ENCODE peak calls at places on chromosomes 1 and 21, in six cellular contexts. P is Karpas-422; E is stimulated activated CD8-positive, alpha-beta memory T cell treated with anti-CD3 and anti-CD28 coated beads, Interleukin-4, amount 100 ng/mL, for 4 hours; D is retinal pigment epithelial cell; N is kidney epithelial cell; Z is HepG2. J is an unnamed sample.
A peak's percentile ranks its signal among the peaks of the same experiment; 100 is the strongest.

GRCh38 chr1:110752941-110753725 is 78.4 kb upstream of the KCNA3 start:
- DNase-seq in P (no peak), E (no peak), D (no peak), N (no peak), Z (no peak), J (no peak)

GRCh38 chr1:110282395-110282794 is 56.8 kb upstream of the RBM15 start:
- DNase-seq in P (no peak), E (no peak), D (no peak), N (no peak), Z (no peak), J (no peak)

GRCh38 chr1:206651958-206652890 is 16.9 kb downstream of the DYRK3 start:
- DNase-seq in P (no peak), E (no peak), D (no peak), N (no peak), Z (no peak), J (no peak)

GRCh38 chr1:61638296-61638695 is 86.6 kb downstream of the TM2D1 start:
- DNase-seq in P (no peak), E (no peak), D (no peak), N (no peak), Z (no peak), J (no peak)

GRCh38 chr21:36566606-36567005 is 86.7 kb upstream of the CLDN14 start:
- DNase-seq in P (no peak), E (no peak), D (no peak), N (no peak), Z (no peak), J (no peak)

GRCh38 chr1:63317007-63317813 is 5.2 kb upstream of the FOXD3 start:
- DNase-seq in P (peak; percentile 86), E (no peak), D (no peak), N (no peak), Z (peak; percentile 41), J (peak; percentile 86)

GRCh38 chr21:42236014-42236413 is 17.1 kb downstream of the ABCG1 start:
- DNase-seq in P (no peak), E (no peak), D (no peak), N (no peak), Z (no peak), J (no peak)

GRCh38 chr1:191022856-191023255 is 545.2 kb upstream of the BRINP3 start:
- DNase-seq in P (no peak), E (no peak), D (peak; percentile 53), N (peak; percentile 32), Z (no peak), J (no peak)

GRCh38 chr1:218828125-218828650 is 345.5 kb upstream of the LYPLAL1 start:
- DNase-seq in P (no peak), E (no peak), D (no peak), N (no peak), Z (no peak), J (no peak)

GRCh38 chr1:159229896-159230295 is 25.2 kb downstream of the ACKR1 start:
- DNase-seq in P (peak; percentile 1), E (no peak), D (no peak), N (no peak), Z (no peak), J (no peak)

GRCh38 chr1:8583031-8583430 is 234.4 kb downstream of the RERE start:
- DNase-seq in P (no peak), E (no peak), D (no peak), N (no peak), Z (no peak), J (no peak)

GRCh38 chr21:42747746-42748351 is 94.4 kb downstream of the PDE9A start:
- DNase-seq in P (no peak), E (no peak), D (no peak), N (no peak), Z (no peak), J (no peak)

GRCh38 chr1:157622471-157622870 is 24.6 kb upstream of the FCRL4 start:
- DNase-seq in P (no peak), E (no peak), D (no peak), N (no peak), Z (no peak), J (no peak)

GRCh38 chr1:213268221-213268620 is 217.2 kb downstream of the RPS6KC1 start:
- DNase-seq in P (no peak), E (no peak), D (no peak), N (peak; percentile 23), Z (no peak), J (no peak)

GRCh38 chr1:234139966-234140365 is 233.3 kb upstream of the COA6 start:
- DNase-seq in P (no peak), E (no peak), D (peak; percentile 34), N (peak; percentile 82), Z (peak; percentile 13), J (no peak)

GRCh38 chr1:36068866-36069265 is 15.0 kb upstream of the TEKT2 start:
- DNase-seq in P (no peak), E (no peak), D (no peak), N (no peak), Z (no peak), J (no peak)

GRCh38 chr1:201605385-201605747 is 66.4 kb downstream of the NAV1 start:
- DNase-seq in P (no peak), E (no peak), D (no peak), N (no peak), Z (no peak), J (no peak)

J was measured in HuH-7.